ENCODE peak calls at places on chromosomes 12 and 14, in ten cellular contexts. A is tibial nerve; F is hepatocyte; R is uterus; T is adipocyte; K is PC-9; L is cardiac muscle cell; O is endodermal cell; B is mammary epithelial cell; M is CD4-positive, alpha-beta T cell. W is an unnamed sample. For H3K27me3, the result is how much of the 10 kb centered on the place peaks cover.

GRCh38 chr14:42374332-42374731 is 767.7 kb downstream of the LRFN5 start:
- DNase-seq in B (no peak), M (no peak), O (no peak), A (no peak), F (no peak), L (no peak), K (no peak), T (no peak), R (no peak), W (no peak)

GRCh38 chr14:75514673-75515630 is 7.3 kb upstream of the BATF start:
- DNase-seq in M (peak), F (no peak), K (no peak), T (peak), R (no peak), O (peak), B (peak), L (no peak), A (no peak), W (no peak)

GRCh38 chr14:89309670-89310177 is 107.3 kb downstream of the FOXN3 start:
- DNase-seq in R (no peak), F (no peak), T (no peak), L (no peak), K (no peak), M (no peak), O (no peak), A (no peak), B (no peak), W (no peak)

GRCh38 chr12:76633415-76633814 is 73.8 kb upstream of the OSBPL8 start:
- DNase-seq in L (no peak), T (no peak), F (no peak), A (no peak), K (no peak), B (no peak), O (no peak), M (no peak), R (no peak), W (no peak)

GRCh38 chr12:130205531-130205930 is 43.3 kb downstream of the FZD10 start:
- DNase-seq in L (no peak), O (no peak), R (no peak), T (no peak), A (no peak), M (no peak), F (no peak), B (no peak), K (no peak), W (no peak)

GRCh38 chr14:103723176-103724081 is 7.8 kb downstream of the ZFYVE21 start:
- DNase-seq in F (no peak), A (no peak), O (no peak), M (no peak), T (peak), K (no peak), R (peak), B (no peak), L (no peak), W (no peak)

GRCh38 chr14:61034416-61035100 is 53.5 kb downstream of the SLC38A6 start:
- DNase-seq in B (peak), L (no peak), T (peak), K (no peak), R (no peak), M (no peak), F (no peak), O (no peak), A (no peak), W (no peak)

GRCh38 chr14:42047421-42048045 is 440.9 kb downstream of the LRFN5 start:
- DNase-seq in B (no peak), F (no peak), T (no peak), O (no peak), M (no peak), R (no peak), K (no peak), A (no peak), L (no peak), W (no peak)

GRCh38 chr14:100019156-100019882 is 45.9 kb upstream of the EVL start:
- DNase-seq in A (no peak), L (peak), O (peak), T (no peak), R (no peak), F (peak), M (no peak), B (no peak), K (no peak), W (no peak)

GRCh38 chr12:43692064-43692463 is 66.5 kb downstream of the PUS7L start:
- DNase-seq in A (no peak), B (peak), T (peak), F (no peak), R (no peak), M (no peak), K (no peak), L (no peak), O (no peak), W (no peak)

GRCh38 chr14:50260511-50260910 is 29.1 kb upstream of the SOS2 start:
- DNase-seq in B (peak), R (no peak), K (peak), T (peak), F (no peak), O (peak), L (peak), M (no peak), A (peak), W (no peak)

GRCh38 chr12:64931981-64932380 is 107.5 kb downstream of the TBC1D30 start:
- DNase-seq in R (no peak), A (no peak), B (no peak), O (no peak), L (no peak), M (no peak), T (no peak), K (no peak), F (no peak), W (no peak)

GRCh38 chr14:20469890-20470858 is 968 bp downstream of the PNP start:
- DNase-seq in R (peak), T (peak), A (no peak), L (peak), B (peak), O (peak), F (peak), K (peak), M (no peak), W (no peak)

GRCh38 chr12:132689227-132689626 is 1.8 kb downstream of the PXMP2 start:
- DNase-seq in L (no peak), B (no peak), O (peak), K (no peak), F (peak), R (no peak), M (no peak), T (no peak), A (no peak), W (no peak)

GRCh38 chr12:47900480-47901129 is 4.2 kb downstream of the VDR start:
- DNase-seq in K (peak), R (no peak), F (peak), M (no peak), T (no peak), A (no peak), L (no peak), B (peak), O (peak), W (no peak)

GRCh38 chr12:71315328-71315960 is 124.2 kb upstream of the LGR5 start:
- DNase-seq in L (no peak), F (no peak), M (no peak), O (no peak), A (no peak), T (no peak), K (no peak), B (no peak), R (no peak), W (no peak)

GRCh38 chr14:55780156-55780946 is 200.3 kb downstream of the KTN1 start:
- DNase-seq in T (peak), K (peak), O (no peak), R (no peak), F (peak), L (peak), M (no peak), A (peak), B (peak), W (peak)

GRCh38 chr12:43858991-43859390 is 23.1 kb downstream of the TMEM117 start:
- DNase-seq in K (no peak), R (no peak), M (no peak), F (no peak), T (no peak), A (no peak), L (no peak), O (no peak), B (no peak), W (no peak)

GRCh38 chr12:118259079-118259478 is 113.6 kb downstream of the TAOK3 start:
- DNase-seq in A (no peak), L (no peak), O (no peak), T (no peak), B (no peak), R (no peak), F (peak), M (no peak), K (no peak), W (no peak)

DNA sequence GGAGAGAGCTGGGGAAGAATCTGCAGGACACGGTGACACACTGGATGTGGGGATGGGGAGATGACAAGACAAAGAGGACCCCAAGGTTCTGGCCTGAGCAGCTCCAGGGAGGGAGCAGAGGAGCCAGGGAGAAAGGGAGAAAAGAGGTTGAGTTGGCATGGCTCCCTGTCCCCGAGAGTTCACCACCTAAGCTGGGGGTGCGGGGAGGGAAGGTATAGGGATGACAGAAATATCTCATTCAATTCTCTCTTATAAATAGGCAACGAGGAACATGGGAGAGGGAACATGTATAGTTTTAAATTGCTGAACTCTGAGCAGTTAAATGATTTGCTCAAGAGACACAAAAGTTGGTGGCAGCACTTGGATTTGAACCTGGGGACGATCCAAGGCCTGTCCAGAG is 85.1 kb downstream of the CMKLR1 start:
- DNase-seq in M (no peak), T (no peak), O (no peak), L (no peak), K (no peak), A (no peak), B (no peak), F (no peak), R (no peak), W (no peak)
- H3K27me3 ChIP-seq in M (under half), T (half or more), O (under half), L (under half), K (under half), A (under half), B (under half), F (under half), R (under half), W (under half)

DNA sequence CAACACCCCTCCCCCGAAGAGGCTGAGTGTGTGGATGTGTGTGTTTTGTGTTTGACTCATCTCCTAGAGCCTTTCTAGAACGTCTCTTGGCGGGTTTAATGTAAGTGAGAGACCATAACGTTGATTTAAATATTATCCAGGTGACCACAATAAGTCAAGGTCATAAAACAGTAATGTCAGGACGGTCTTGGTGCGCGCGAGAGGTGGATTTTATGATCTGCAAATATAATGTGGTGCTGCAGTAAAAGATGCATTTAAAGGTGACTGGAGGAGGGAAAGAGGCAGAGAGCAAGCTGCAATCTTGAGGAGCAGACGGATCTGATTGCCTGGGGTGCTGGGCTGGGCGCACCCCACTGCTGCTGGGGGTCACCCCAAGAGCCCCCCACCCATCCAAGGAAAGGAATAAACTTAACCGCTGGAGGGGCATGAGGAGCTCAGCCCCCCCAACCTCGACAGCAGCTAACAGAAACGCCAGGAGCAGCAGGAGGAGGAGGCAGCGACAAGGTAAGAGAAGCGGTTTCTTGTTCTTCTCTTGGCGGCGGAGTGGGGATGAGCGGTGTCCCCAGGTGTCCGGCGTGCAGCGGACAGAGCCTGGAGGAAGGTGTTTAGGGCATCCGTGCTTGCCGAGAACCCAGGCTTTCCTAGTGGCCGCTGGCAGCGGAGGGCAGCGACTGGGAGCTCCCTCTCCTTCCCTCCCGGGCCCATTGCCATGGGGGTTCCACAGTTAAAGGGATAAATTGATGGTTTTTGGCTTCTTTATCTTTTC is 5.5 kb downstream of the HOXC10 start:
- DNase-seq in O (no peak), F (no peak), B (no peak), L (no peak), M (no peak), R (no peak), K (no peak), A (no peak), T (no peak), W (no peak)
- H3K27me3 ChIP-seq in O (half or more), F (half or more), B (under half), L (half or more), M (half or more), R (under half), K (under half), A (under half), T (under half), W (under half)

DNA sequence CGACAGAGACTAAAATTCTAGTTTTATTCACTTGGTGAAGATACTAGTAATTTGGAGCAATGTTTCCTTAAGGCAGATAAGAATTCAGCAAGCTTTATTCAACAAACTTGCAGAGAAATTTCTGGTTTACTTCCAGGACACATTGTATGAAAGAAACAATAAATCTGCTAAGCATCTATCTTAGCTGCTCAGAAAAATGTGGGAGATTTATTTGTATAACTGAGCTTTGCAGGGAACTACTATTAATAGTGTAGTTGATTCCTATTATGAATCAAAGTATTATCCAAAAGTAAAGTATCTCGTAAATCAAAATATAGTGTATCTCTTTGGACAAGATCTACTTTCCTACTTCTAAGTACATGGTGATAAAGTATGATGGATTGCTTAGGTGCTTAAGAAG is 239.4 kb upstream of the TMTC1 start:
- DNase-seq in M (no peak), T (no peak), F (no peak), R (no peak), K (no peak), L (no peak), B (no peak), A (no peak), O (no peak), W (no peak)
- H3K27me3 ChIP-seq in M (under half), T (under half), F (under half), R (under half), K (under half), L (under half), B (under half), A (under half), O (under half), W (under half)

GRCh38 chr12:128267246-128267622 is 264 bp downstream of the TMEM132C start:
- DNase-seq in F (peak), A (no peak), B (no peak), O (peak), M (no peak), K (no peak), T (no peak), R (no peak), L (peak), W (no peak)
- H3K27me3 ChIP-seq in F (half or more), A (under half), B (under half), O (half or more), M (under half), K (under half), T (under half), R (under half), L (half or more), W (under half)

GRCh38 chr12:10131101-10131632 is 1.2 kb upstream of the CLEC7A start:
- DNase-seq in R (no peak), T (no peak), M (no peak), L (peak), K (no peak), F (no peak), B (no peak), A (no peak), O (no peak), W (no peak)

GRCh38 chr12:10135126-10135525 is 5.1 kb upstream of the CLEC7A start:
- DNase-seq in M (no peak), R (no peak), B (no peak), A (no peak), O (no peak), L (no peak), F (no peak), K (no peak), T (no peak), W (no peak)

GRCh38 chr12:10136637-10137205 is 6.7 kb upstream of the CLEC7A start:
- DNase-seq in T (no peak), A (no peak), F (peak), B (no peak), K (no peak), L (no peak), R (no peak), O (no peak), M (no peak), W (no peak)

GRCh38 chr12:10130042-10130441 is at the start of gene CLEC7A:
- DNase-seq in F (no peak), A (no peak), B (peak), M (no peak), T (no peak), O (no peak), R (no peak), K (peak), L (no peak), W (no peak)

DNA sequence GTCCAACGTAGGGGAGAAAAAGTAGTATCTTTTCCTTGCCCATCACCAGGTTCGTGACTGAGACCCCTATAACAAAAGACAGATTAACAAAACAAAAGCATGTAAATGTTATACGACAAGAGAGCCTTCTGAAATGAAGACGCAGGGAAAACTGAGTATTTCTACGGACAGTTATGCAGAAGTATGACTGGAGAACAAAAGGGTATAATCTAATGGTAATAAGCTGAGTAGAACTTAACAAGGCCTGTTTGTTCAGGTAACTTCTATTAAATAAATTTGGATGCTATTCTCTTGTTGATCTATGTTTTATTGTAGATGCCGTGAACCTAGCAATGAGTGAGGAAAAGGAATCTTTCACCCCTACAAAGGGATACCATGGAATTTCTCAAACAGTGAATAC is 3.0 kb upstream of the CLEC7A start:
- DNase-seq in M (no peak), T (no peak), O (no peak), F (no peak), R (no peak), B (no peak), A (no peak), L (no peak), K (no peak), W (no peak)
- H3K27me3 ChIP-seq in M (under half), T (under half), O (under half), F (under half), R (under half), B (under half), A (under half), L (half or more), K (under half), W (under half)